ENCODE peak calls at places on chromosomes 13 and 19, in ten cellular contexts. One of them, this sample, is unnamed. For H3K4me1, the result is how much of the 10 kb centered on the place peaks cover.

GRCh38 chr19:56167064-56167578 is 8.7 kb upstream of the GALP start:
- DNase-seq in Peyer's patch: no peak
- DNase-seq in PC-9: no peak
- DNase-seq in cardiac muscle cell: peak
- DNase-seq in transverse colon: no peak
- DNase-seq in left lung: no peak
- DNase-seq in sigmoid colon: no peak
- DNase-seq in aorta: no peak
- DNase-seq in tibial artery: no peak
- DNase-seq in heart right ventricle: no peak
- DNase-seq in this sample: no peak

GRCh38 chr13:33016414-33017409 is at the start of gene KL:
- DNase-seq in Peyer's patch: peak
- DNase-seq in PC-9: peak
- DNase-seq in cardiac muscle cell: peak
- DNase-seq in transverse colon: peak
- DNase-seq in left lung: peak
- DNase-seq in sigmoid colon: peak
- DNase-seq in aorta: peak
- DNase-seq in tibial artery: peak
- DNase-seq in heart right ventricle: peak
- DNase-seq in this sample: no peak

GRCh38 chr13:22061371-22061805 is 390.5 kb downstream of the FGF9 start:
- DNase-seq in Peyer's patch: no peak
- DNase-seq in PC-9: no peak
- DNase-seq in cardiac muscle cell: no peak
- DNase-seq in transverse colon: no peak
- DNase-seq in left lung: no peak
- DNase-seq in sigmoid colon: no peak
- DNase-seq in aorta: no peak
- DNase-seq in tibial artery: no peak
- DNase-seq in heart right ventricle: no peak
- DNase-seq in this sample: no peak

GRCh38 chr19:55447421-55448174 is 4.5 kb upstream of the SHISA7 start:
- DNase-seq in Peyer's patch: no peak
- DNase-seq in PC-9: peak
- DNase-seq in cardiac muscle cell: no peak
- DNase-seq in transverse colon: no peak
- DNase-seq in left lung: no peak
- DNase-seq in sigmoid colon: no peak
- DNase-seq in aorta: no peak
- DNase-seq in tibial artery: no peak
- DNase-seq in heart right ventricle: no peak
- DNase-seq in this sample: peak

GRCh38 chr13:94427313-94427712 is 52.2 kb downstream of the DCT start:
- DNase-seq in Peyer's patch: no peak
- DNase-seq in PC-9: no peak
- DNase-seq in cardiac muscle cell: no peak
- DNase-seq in transverse colon: no peak
- DNase-seq in left lung: no peak
- DNase-seq in sigmoid colon: no peak
- DNase-seq in aorta: no peak
- DNase-seq in tibial artery: no peak
- DNase-seq in heart right ventricle: no peak
- DNase-seq in this sample: no peak

GRCh38 chr19:15114153-15114540 is 6.9 kb downstream of the SYDE1 start:
- DNase-seq in Peyer's patch: no peak
- DNase-seq in PC-9: no peak
- DNase-seq in cardiac muscle cell: no peak
- DNase-seq in transverse colon: no peak
- DNase-seq in left lung: no peak
- DNase-seq in sigmoid colon: no peak
- DNase-seq in aorta: peak
- DNase-seq in tibial artery: no peak
- DNase-seq in heart right ventricle: no peak
- DNase-seq in this sample: no peak

GRCh38 chr13:21583496-21583895 is 20.5 kb downstream of the MICU2 start:
- DNase-seq in Peyer's patch: no peak
- DNase-seq in PC-9: no peak
- DNase-seq in cardiac muscle cell: no peak
- DNase-seq in transverse colon: no peak
- DNase-seq in left lung: no peak
- DNase-seq in sigmoid colon: no peak
- DNase-seq in aorta: no peak
- DNase-seq in tibial artery: no peak
- DNase-seq in heart right ventricle: no peak
- DNase-seq in this sample: no peak

GRCh38 chr13:67635754-67636153 is 405.6 kb upstream of the PCDH9 start:
- DNase-seq in Peyer's patch: no peak
- DNase-seq in PC-9: no peak
- DNase-seq in cardiac muscle cell: no peak
- DNase-seq in transverse colon: no peak
- DNase-seq in left lung: no peak
- DNase-seq in sigmoid colon: no peak
- DNase-seq in aorta: no peak
- DNase-seq in tibial artery: no peak
- DNase-seq in heart right ventricle: no peak
- DNase-seq in this sample: no peak

GRCh38 chr13:103996733-103997132 is 930.5 kb upstream of the SLC10A2 start:
- DNase-seq in Peyer's patch: no peak
- DNase-seq in PC-9: no peak
- DNase-seq in cardiac muscle cell: no peak
- DNase-seq in transverse colon: no peak
- DNase-seq in left lung: no peak
- DNase-seq in sigmoid colon: no peak
- DNase-seq in aorta: no peak
- DNase-seq in tibial artery: no peak
- DNase-seq in heart right ventricle: no peak
- DNase-seq in this sample: no peak

DNA sequence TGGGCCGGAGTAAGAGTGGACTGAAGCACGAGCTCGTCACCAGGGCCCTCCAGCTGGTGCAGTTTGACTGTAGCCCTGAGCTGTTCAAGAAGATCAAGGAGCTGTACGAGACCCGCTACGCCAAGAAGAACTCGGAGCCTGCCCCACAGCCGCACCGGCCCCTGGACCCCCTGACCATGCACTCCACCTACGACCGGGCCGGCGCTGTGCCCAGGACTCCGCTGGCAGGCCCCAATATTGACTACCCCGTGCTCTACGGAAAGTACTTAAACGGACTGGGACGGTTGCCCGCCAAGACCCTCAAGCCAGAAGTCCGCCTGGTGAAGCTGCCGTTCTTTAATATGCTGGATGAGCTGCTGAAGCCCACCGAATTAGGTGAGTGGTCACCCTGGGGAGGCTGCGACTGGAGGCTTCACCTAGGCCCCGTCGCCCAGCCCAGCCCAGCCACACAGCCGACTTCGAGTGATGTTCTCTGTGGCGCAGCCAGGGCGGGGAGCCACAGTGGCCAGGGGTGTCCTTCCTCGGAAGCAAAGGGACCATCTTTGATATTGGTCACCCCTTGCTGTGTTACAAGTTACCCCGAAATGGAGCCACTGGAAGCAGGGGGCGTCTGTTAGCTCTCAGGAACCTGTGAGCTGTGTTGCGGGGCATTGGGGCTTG is 5.6 kb downstream of the PIAS4 start:
- DNase-seq in Peyer's patch: peak
- DNase-seq in PC-9: no peak
- DNase-seq in cardiac muscle cell: no peak
- DNase-seq in transverse colon: no peak
- DNase-seq in left lung: no peak
- DNase-seq in sigmoid colon: peak
- DNase-seq in aorta: no peak
- DNase-seq in tibial artery: no peak
- DNase-seq in heart right ventricle: no peak
- DNase-seq in this sample: no peak
- H3K4me1 ChIP-seq in Peyer's patch: half or more
- H3K4me1 ChIP-seq in PC-9: under half
- H3K4me1 ChIP-seq in cardiac muscle cell: under half
- H3K4me1 ChIP-seq in transverse colon: half or more
- H3K4me1 ChIP-seq in left lung: under half
- H3K4me1 ChIP-seq in sigmoid colon: half or more
- H3K4me1 ChIP-seq in aorta: under half
- H3K4me1 ChIP-seq in tibial artery: half or more
- H3K4me1 ChIP-seq in heart right ventricle: half or more
- H3K4me1 ChIP-seq in this sample: under half

GRCh38 chr13:113649212-113649611 is 8.8 kb downstream of the ATP4B start:
- DNase-seq in Peyer's patch: peak
- DNase-seq in PC-9: no peak
- DNase-seq in cardiac muscle cell: no peak
- DNase-seq in transverse colon: peak
- DNase-seq in left lung: peak
- DNase-seq in sigmoid colon: peak
- DNase-seq in aorta: peak
- DNase-seq in tibial artery: peak
- DNase-seq in heart right ventricle: no peak
- DNase-seq in this sample: no peak
- H3K4me3 ChIP-seq in Peyer's patch: no peak
- H3K4me3 ChIP-seq in PC-9: no peak
- H3K4me3 ChIP-seq in cardiac muscle cell: no peak
- H3K4me3 ChIP-seq in transverse colon: no peak
- H3K4me3 ChIP-seq in left lung: no peak
- H3K4me3 ChIP-seq in sigmoid colon: no peak
- H3K4me3 ChIP-seq in aorta: no peak
- H3K4me3 ChIP-seq in tibial artery: no peak
- H3K4me3 ChIP-seq in heart right ventricle: no peak
- H3K4me3 ChIP-seq in this sample: no peak

GRCh38 chr19:1384085-1384462 is 367 bp downstream of the NDUFS7 start:
- DNase-seq in Peyer's patch: no peak
- DNase-seq in PC-9: no peak
- DNase-seq in cardiac muscle cell: no peak
- DNase-seq in transverse colon: no peak
- DNase-seq in left lung: no peak
- DNase-seq in sigmoid colon: no peak
- DNase-seq in aorta: no peak
- DNase-seq in tibial artery: no peak
- DNase-seq in heart right ventricle: no peak
- DNase-seq in this sample: no peak

GRCh38 chr19:1384478-1385110 is 887 bp downstream of the NDUFS7 start:
- DNase-seq in Peyer's patch: no peak
- DNase-seq in PC-9: no peak
- DNase-seq in cardiac muscle cell: no peak
- DNase-seq in transverse colon: no peak
- DNase-seq in left lung: no peak
- DNase-seq in sigmoid colon: no peak
- DNase-seq in aorta: no peak
- DNase-seq in tibial artery: no peak
- DNase-seq in heart right ventricle: no peak
- DNase-seq in this sample: no peak

GRCh38 chr19:1382250-1382649 is 1.5 kb upstream of the NDUFS7 start:
- DNase-seq in Peyer's patch: no peak
- DNase-seq in PC-9: no peak
- DNase-seq in cardiac muscle cell: no peak
- DNase-seq in transverse colon: no peak
- DNase-seq in left lung: no peak
- DNase-seq in sigmoid colon: no peak
- DNase-seq in aorta: no peak
- DNase-seq in tibial artery: no peak
- DNase-seq in heart right ventricle: no peak
- DNase-seq in this sample: no peak

GRCh38 chr19:1383311-1384084 is at the start of gene NDUFS7:
- DNase-seq in Peyer's patch: peak
- DNase-seq in PC-9: peak
- DNase-seq in cardiac muscle cell: peak
- DNase-seq in transverse colon: peak
- DNase-seq in left lung: peak
- DNase-seq in sigmoid colon: peak
- DNase-seq in aorta: peak
- DNase-seq in tibial artery: peak
- DNase-seq in heart right ventricle: peak
- DNase-seq in this sample: peak

GRCh38 chr19:1383014-1383310 is 745 bp upstream of the NDUFS7 start:
- DNase-seq in Peyer's patch: no peak
- DNase-seq in PC-9: no peak
- DNase-seq in cardiac muscle cell: no peak
- DNase-seq in transverse colon: no peak
- DNase-seq in left lung: no peak
- DNase-seq in sigmoid colon: no peak
- DNase-seq in aorta: no peak
- DNase-seq in tibial artery: no peak
- DNase-seq in heart right ventricle: no peak
- DNase-seq in this sample: no peak
- H3K4me1 ChIP-seq in Peyer's patch: under half
- H3K4me1 ChIP-seq in PC-9: under half
- H3K4me1 ChIP-seq in cardiac muscle cell: under half
- H3K4me1 ChIP-seq in transverse colon: under half
- H3K4me1 ChIP-seq in left lung: under half
- H3K4me1 ChIP-seq in sigmoid colon: under half
- H3K4me1 ChIP-seq in aorta: under half
- H3K4me1 ChIP-seq in tibial artery: under half
- H3K4me1 ChIP-seq in heart right ventricle: under half
- H3K4me1 ChIP-seq in this sample: under half

GRCh38 chr19:1513492-1514294 is 874 bp upstream of the ADAMTSL5 start:
- DNase-seq in Peyer's patch: peak
- DNase-seq in PC-9: peak
- DNase-seq in cardiac muscle cell: peak
- DNase-seq in transverse colon: peak
- DNase-seq in left lung: no peak
- DNase-seq in sigmoid colon: no peak
- DNase-seq in aorta: no peak
- DNase-seq in tibial artery: no peak
- DNase-seq in heart right ventricle: peak
- DNase-seq in this sample: peak
- H3K4me3 ChIP-seq in Peyer's patch: peak
- H3K4me3 ChIP-seq in PC-9: peak
- H3K4me3 ChIP-seq in cardiac muscle cell: peak
- H3K4me3 ChIP-seq in transverse colon: peak
- H3K4me3 ChIP-seq in left lung: peak
- H3K4me3 ChIP-seq in sigmoid colon: peak
- H3K4me3 ChIP-seq in aorta: peak
- H3K4me3 ChIP-seq in tibial artery: peak
- H3K4me3 ChIP-seq in heart right ventricle: peak
- H3K4me3 ChIP-seq in this sample: peak

This sample was measured in HAP-1.